ENCODE peak calls at places on chromosomes 7 and 10, in seven cellular contexts. O, G, H, X, P, A and E are unnamed samples.

GRCh38 chr7:27700501-27700900 is 37.8 kb upstream of the HIBADH start:
- DNase-seq in A (no peak), P (no peak), X (no peak), G (no peak), O (no peak), H (no peak), E (no peak)

GRCh38 chr10:5971315-5971832 is 6.0 kb downstream of the IL15RA start:
- DNase-seq in A (peak), H (peak), G (no peak), X (no peak), O (peak), P (no peak), E (no peak)

GRCh38 chr7:19587291-19587690 is 121.5 kb downstream of the POLR1F start:
- DNase-seq in G (no peak), X (no peak), H (no peak), A (no peak), P (no peak), O (peak), E (no peak)

GRCh38 chr10:110448682-110449418 is 48.9 kb upstream of the DUSP5 start:
- DNase-seq in O (no peak), A (no peak), G (no peak), P (no peak), H (no peak), X (no peak), E (no peak)

GRCh38 chr7:42700376-42701327 is 211.2 kb downstream of the C7orf25 start:
- DNase-seq in P (no peak), A (no peak), G (no peak), O (no peak), X (no peak), H (peak), E (no peak)

GRCh38 chr10:76973515-76974289 is 663.9 kb downstream of the KCNMA1 start:
- DNase-seq in G (no peak), H (peak), P (no peak), X (no peak), A (no peak), O (peak), E (no peak)

GRCh38 chr10:120735773-120736371 is 115.3 kb upstream of the WDR11 start:
- DNase-seq in A (no peak), P (no peak), O (peak), G (no peak), X (no peak), H (peak), E (no peak)

GRCh38 chr10:68721673-68721963 is 579 bp downstream of the CCAR1 start:
- DNase-seq in G (no peak), P (no peak), H (no peak), A (no peak), O (no peak), X (no peak), E (no peak)

GRCh38 chr7:158284121-158284520 is 303.5 kb downstream of the PTPRN2 start:
- DNase-seq in H (no peak), X (no peak), O (no peak), P (no peak), G (no peak), A (peak), E (no peak)

GRCh38 chr7:128692623-128693270 is 20.7 kb downstream of the GARIN1A start:
- DNase-seq in G (no peak), A (no peak), H (no peak), P (no peak), O (no peak), X (no peak), E (no peak)

GRCh38 chr10:34008641-34009040 is 674.2 kb upstream of the NRP1 start:
- DNase-seq in H (no peak), P (no peak), G (no peak), A (no peak), O (no peak), X (no peak), E (no peak)

GRCh38 chr10:3473271-3473670 is 300.7 kb upstream of the PITRM1 start:
- DNase-seq in H (no peak), P (no peak), A (no peak), X (no peak), O (peak), G (no peak), E (no peak)

GRCh38 chr10:131979821-131980270 is 1.9 kb downstream of the BNIP3 start:
- DNase-seq in G (no peak), P (peak), X (peak), O (peak), H (peak), A (no peak), E (peak)

GRCh38 chr10:96673318-96674099 is 46.8 kb downstream of the PIK3AP1 start:
- DNase-seq in P (no peak), O (no peak), A (no peak), G (no peak), X (peak), H (peak), E (no peak)

GRCh38 chr10:24723386-24723787 is 300 bp downstream of the ARHGAP21 start:
- DNase-seq in G (no peak), A (no peak), P (peak), X (peak), O (no peak), H (peak), E (no peak)

GRCh38 chr7:74097937-74098614 is 14.5 kb downstream of the LIMK1 start:
- DNase-seq in P (no peak), O (peak), A (no peak), H (peak), X (no peak), G (peak), E (no peak)

GRCh38 chr10:133258066-133258817 is 18.4 kb downstream of the ADAM8 start:
- DNase-seq in A (no peak), P (no peak), H (no peak), X (no peak), O (peak), G (no peak), E (no peak)

GRCh38 chr10:46098379-46098778 is 52.3 kb upstream of the MSMB start:
- DNase-seq in A (peak), G (no peak), X (no peak), H (no peak), O (no peak), P (no peak), E (no peak)

GRCh38 chr10:99540673-99541531 is 8.2 kb downstream of the NKX2-3 start:
- DNase-seq in P (no peak), O (peak), G (no peak), X (no peak), H (no peak), A (peak), E (no peak)

GRCh38 chr7:105011771-105012502 is 2.1 kb upstream of the KMT2E start:
- DNase-seq in H (no peak), G (peak), A (no peak), O (peak), P (no peak), X (peak), E (no peak)

GRCh38 chr7:39228946-39229345 is 251.2 kb downstream of the POU6F2 start:
- DNase-seq in H (peak), O (no peak), X (no peak), P (no peak), G (no peak), A (no peak), E (no peak)

GRCh38 chr10:130745251-130745650 is 566.3 kb downstream of the TCERG1L start:
- DNase-seq in H (no peak), X (no peak), O (no peak), G (no peak), A (no peak), P (no peak), E (no peak)

GRCh38 chr10:21315321-21316220 is 209.9 kb downstream of the SKIDA1 start:
- DNase-seq in H (peak), A (peak), O (peak), G (peak), X (peak), P (peak), E (peak)

GRCh38 chr10:101458869-101459268 is 104.9 kb downstream of the BTRC start:
- DNase-seq in A (no peak), X (no peak), O (no peak), P (no peak), H (no peak), G (no peak), E (no peak)

GRCh38 chr10:109773818-109774440 is 149.4 kb downstream of the XPNPEP1 start:
- DNase-seq in H (peak), P (no peak), O (peak), A (no peak), G (no peak), X (no peak), E (no peak)

GRCh38 chr7:90824386-90825307 is 228.5 kb downstream of the CDK14 start:
- DNase-seq in O (peak), A (no peak), X (no peak), H (peak), P (no peak), G (no peak), E (no peak)

GRCh38 chr10:30751678-30752331 is 122.3 kb upstream of the LYZL2 start:
- DNase-seq in G (peak), P (peak), X (peak), O (peak), H (peak), A (peak), E (peak)

GRCh38 chr10:66604195-66604594 is 321.6 kb upstream of the LRRTM3 start:
- DNase-seq in X (no peak), O (no peak), G (no peak), P (no peak), A (peak), H (no peak), E (no peak)

GRCh38 chr10:133190225-133190624 is 30.2 kb downstream of the KNDC1 start:
- DNase-seq in X (no peak), O (no peak), G (no peak), H (no peak), P (no peak), A (no peak), E (no peak)

GRCh38 chr7:151129882-151130591 is 37.5 kb downstream of the GBX1 start:
- DNase-seq in P (no peak), X (no peak), H (no peak), A (no peak), G (no peak), O (no peak), E (no peak)

GRCh38 chr7:155466814-155467675 is 9.1 kb downstream of the EN2 start:
- DNase-seq in P (no peak), O (no peak), A (peak), X (peak), G (peak), H (no peak), E (peak)

GRCh38 chr7:43873300-43873699 is 4.0 kb upstream of the MRPS24 start:
- DNase-seq in X (no peak), H (peak), G (no peak), A (no peak), O (peak), P (peak), E (no peak)

GRCh38 chr10:43899224-43899959 is 250.7 kb upstream of the ZNF32 start:
- DNase-seq in H (no peak), A (no peak), G (peak), P (no peak), O (no peak), X (no peak), E (no peak)

GRCh38 chr7:98324782-98325181 is 43.3 kb downstream of the BRI3 start:
- DNase-seq in X (no peak), G (no peak), O (no peak), A (no peak), H (no peak), P (no peak), E (no peak)

GRCh38 chr7:66950763-66951162 is 29.7 kb downstream of the TMEM248 start:
- DNase-seq in H (no peak), O (peak), A (no peak), G (no peak), X (no peak), P (no peak), E (no peak)

GRCh38 chr7:83851551-83851950 is 202.6 kb upstream of the SEMA3E start:
- DNase-seq in X (no peak), A (no peak), G (no peak), H (no peak), O (peak), P (no peak), E (no peak)

GRCh38 chr7:5702876-5703571 is 78.4 kb downstream of the RNF216 start:
- DNase-seq in O (peak), P (peak), X (no peak), H (no peak), A (no peak), G (no peak), E (no peak)

GRCh38 chr10:98262571-98262970 is 5.4 kb downstream of the LOXL4 start:
- DNase-seq in P (peak), X (no peak), O (peak), A (peak), G (peak), H (peak), E (no peak)

DNA sequence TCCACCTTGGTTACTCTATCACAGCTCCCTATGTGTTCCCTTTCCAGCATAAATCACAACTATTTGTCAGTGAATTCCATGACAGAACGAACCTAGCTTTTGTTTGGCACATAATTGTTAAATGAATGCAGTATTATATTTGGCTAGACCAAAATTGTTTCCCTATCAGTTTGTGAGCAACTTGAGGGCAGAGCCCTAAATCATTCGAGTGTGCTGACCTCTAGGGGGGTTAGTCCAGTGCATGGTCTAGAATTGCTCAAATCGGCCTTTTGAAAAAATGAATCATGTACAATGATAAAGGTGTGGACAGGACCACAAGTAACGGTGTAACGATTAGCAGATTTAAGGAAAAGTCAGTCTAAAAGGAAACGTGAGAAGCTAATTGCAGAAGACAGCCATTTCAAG is 475 bp upstream of the NRBF2 start:
- DNase-seq in A (no peak), X (no peak), P (no peak), H (no peak), G (no peak), O (no peak), E (no peak)
- TF ChIP-seq CTCF in A (no peak), X (no peak), P (no peak), H (no peak), G (peak), O (no peak), E (no peak)

GRCh38 chr7:54839538-54840213 is 80.7 kb upstream of the SEC61G start:
- DNase-seq in P (peak), G (peak), O (peak), A (no peak), X (peak), H (peak), E (peak)
- TF ChIP-seq CTCF in P (peak), G (peak), O (peak), A (peak), X (peak), H (peak), E (peak)

GRCh38 chr10:210297-210696 is 75.0 kb downstream of the ZMYND11 start:
- DNase-seq in H (no peak), O (no peak), G (no peak), P (no peak), A (no peak), X (no peak), E (no peak)

GRCh38 chr10:208616-209015 is 73.4 kb downstream of the ZMYND11 start:
- DNase-seq in A (no peak), O (peak), G (no peak), H (no peak), X (no peak), P (no peak), E (no peak)

DNA sequence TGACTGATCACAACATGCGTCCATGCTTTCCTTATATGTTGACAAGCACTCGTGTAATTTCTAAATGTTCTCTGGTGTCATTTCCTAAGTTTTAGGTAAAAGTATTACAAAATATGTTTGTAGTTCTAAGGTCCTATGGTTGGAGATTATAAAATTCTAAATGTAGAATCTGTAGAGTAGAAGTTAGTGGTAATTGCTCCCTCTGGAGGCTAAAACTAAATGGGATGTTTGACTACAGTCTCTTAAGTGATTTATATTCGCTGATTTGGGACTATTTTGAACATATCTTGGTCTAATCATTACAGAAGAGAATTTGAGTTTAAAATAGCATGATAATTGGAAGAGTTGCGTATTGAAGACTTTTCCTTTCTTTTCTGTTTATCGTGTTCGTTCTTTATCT is 74.1 kb downstream of the ZMYND11 start:
- DNase-seq in A (no peak), G (no peak), O (peak), H (peak), P (no peak), X (no peak), E (no peak)
- TF ChIP-seq CTCF in A (peak), G (peak), O (peak), H (peak), P (no peak), X (no peak), E (no peak)

GRCh38 chr7:99499713-99500636 is at the start of gene ZNF394:
- DNase-seq in P (peak), G (peak), H (peak), O (peak), X (peak), A (peak), E (peak)
- TF ChIP-seq CTCF in P (no peak), G (no peak), H (no peak), O (no peak), X (no peak), A (no peak), E (no peak)

GRCh38 chr10:58969578-58969977 is 206.9 kb upstream of the PHYHIPL start:
- DNase-seq in A (no peak), G (no peak), X (no peak), O (no peak), P (no peak), H (peak), E (no peak)
- TF ChIP-seq CTCF in A (no peak), G (no peak), X (no peak), O (no peak), P (no peak), H (no peak), E (no peak)

GRCh38 chr10:117463545-117463920 is 79.0 kb upstream of the EMX2 start:
- DNase-seq in H (no peak), X (no peak), G (no peak), A (no peak), O (no peak), P (no peak), E (no peak)

GRCh38 chr10:117460846-117461765 is 81.4 kb upstream of the EMX2 start:
- DNase-seq in O (no peak), A (no peak), G (no peak), H (no peak), P (no peak), X (no peak), E (no peak)

GRCh38 chr10:117462816-117463544 is 79.6 kb upstream of the EMX2 start:
- DNase-seq in A (no peak), O (no peak), G (no peak), H (no peak), X (no peak), P (no peak), E (no peak)

GRCh38 chr10:117461766-117462423 is 80.7 kb upstream of the EMX2 start:
- DNase-seq in H (peak), O (peak), P (no peak), X (peak), G (no peak), A (no peak), E (no peak)

DNA sequence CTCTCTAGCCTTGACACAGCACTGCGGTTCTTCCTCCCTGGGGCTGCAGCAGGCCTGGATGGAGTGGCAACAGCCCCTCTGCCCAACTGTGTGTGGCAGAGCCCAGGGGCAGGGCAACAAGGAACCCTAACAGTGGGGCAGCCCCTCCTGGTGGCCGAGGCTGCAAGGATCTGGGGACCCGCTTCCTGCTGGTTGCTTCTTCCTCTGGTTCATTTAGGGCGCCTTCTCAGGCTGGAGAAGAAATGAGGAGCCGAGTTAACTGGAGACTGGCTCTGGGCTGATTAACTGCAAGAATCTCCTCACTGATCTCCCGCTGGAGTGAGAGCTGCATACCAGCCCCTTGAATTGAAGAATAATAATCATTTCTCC is 80.1 kb upstream of the EMX2 start:
- DNase-seq in H (peak), O (no peak), X (no peak), P (no peak), A (no peak), G (no peak), E (no peak)
- TF ChIP-seq CTCF in H (peak), O (peak), X (peak), P (no peak), A (peak), G (no peak), E (no peak)

GRCh38 chr10:12719365-12719764 is 282.1 kb downstream of the CCDC3 start:
- DNase-seq in A (no peak), H (peak), P (no peak), G (no peak), O (peak), X (no peak), E (no peak)

GRCh38 chr10:12721334-12721733 is 280.2 kb downstream of the CCDC3 start:
- DNase-seq in A (no peak), O (peak), H (no peak), P (no peak), X (no peak), G (no peak), E (no peak)

GRCh38 chr10:12716042-12716441 is 285.5 kb downstream of the CCDC3 start:
- DNase-seq in O (no peak), X (no peak), P (no peak), G (no peak), H (no peak), A (no peak), E (no peak)

GRCh38 chr10:12720217-12720981 is 281.1 kb downstream of the CCDC3 start:
- DNase-seq in G (peak), H (peak), O (peak), A (no peak), X (no peak), P (peak), E (no peak)

GRCh38 chr10:12717981-12718707 is 283.4 kb downstream of the CCDC3 start:
- DNase-seq in X (no peak), O (peak), P (no peak), H (peak), A (no peak), G (no peak), E (no peak)
- TF ChIP-seq CTCF in X (peak), O (peak), P (no peak), H (no peak), A (peak), G (no peak), E (no peak)

GRCh38 chr10:86438091-86438749 is 71.6 kb upstream of the GRID1 start:
- DNase-seq in O (no peak), H (no peak), X (no peak), P (no peak), A (no peak), G (no peak), E (no peak)
- TF ChIP-seq CTCF in O (no peak), H (no peak), X (no peak), P (no peak), A (no peak), G (no peak), E (no peak)

DNA sequence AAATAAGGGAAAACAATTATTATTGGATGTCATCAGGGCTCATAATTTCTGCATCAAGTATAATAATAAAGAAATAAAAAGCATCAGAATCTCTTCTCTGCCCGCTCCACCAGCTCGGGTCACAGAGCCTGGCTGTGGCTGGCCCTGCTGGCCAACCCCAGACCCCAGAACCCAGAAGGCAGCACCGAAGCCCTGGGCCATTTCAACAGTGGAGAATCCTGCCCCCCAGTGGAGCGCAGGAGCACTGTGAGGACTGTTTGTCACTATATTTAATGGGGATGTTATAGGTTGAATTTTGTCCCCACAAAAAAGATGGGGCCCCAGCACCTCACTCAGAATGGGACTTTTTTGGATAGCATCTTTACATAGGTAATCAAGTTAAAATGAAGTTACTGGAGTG is 27.3 kb downstream of the DENND11 start:
- DNase-seq in X (peak), G (no peak), P (no peak), O (peak), H (no peak), A (no peak), E (peak)
- TF ChIP-seq CTCF in X (peak), G (peak), P (no peak), O (peak), H (peak), A (peak), E (peak)